ENCODE peak calls at places on chromosomes 2 and 18, in five cellular contexts. N is Right ventricle myocardium inferior; E is body of pancreas; V is breast epithelium; P is stimulated activated CD4-positive, alpha-beta T cell treated with anti-CD3 and anti-CD28 coated beads, Interleukin-2, amount 100 ng/mL, for 48 hours. U is an unnamed sample.

GRCh38 chr2:38601463-38602135 is 1.1 kb downstream of the HNRNPLL start:
- DNase-seq in N (no peak), E (no peak), V (no peak), P (no peak), U (peak)

GRCh38 chr18:68699043-68699442 is 15.9 kb downstream of the TMX3 start:
- DNase-seq in N (no peak), E (no peak), V (no peak), P (no peak), U (no peak)

GRCh38 chr2:106115250-106115649 is 78.9 kb downstream of the UXS1 start:
- DNase-seq in N (no peak), E (no peak), V (no peak), P (no peak), U (no peak)

GRCh38 chr2:96964221-96964905 is 22.0 kb downstream of the FAM178B start:
- DNase-seq in N (no peak), E (no peak), V (no peak), P (no peak), U (no peak)

GRCh38 chr2:73418343-73418742 is 32.7 kb downstream of the ALMS1 start:
- DNase-seq in N (peak), E (peak), V (no peak), P (no peak), U (no peak)

GRCh38 chr2:98915751-98916358 is 20.2 kb downstream of the CRACDL start:
- DNase-seq in N (no peak), E (no peak), V (no peak), P (no peak), U (no peak)

GRCh38 chr2:232592687-232593407 is 40.6 kb upstream of the EFHD1 start:
- DNase-seq in N (no peak), E (no peak), V (no peak), P (no peak), U (no peak)

GRCh38 chr2:64795024-64795592 is 141.4 kb upstream of the SERTAD2 start:
- DNase-seq in N (no peak), E (no peak), V (no peak), P (no peak), U (no peak)

GRCh38 chr2:145674705-145675104 is 1154.8 kb upstream of the ZEB2 start:
- DNase-seq in N (no peak), E (no peak), V (no peak), P (no peak), U (no peak)

GRCh38 chr2:228105526-228106250 is 75.8 kb downstream of the SPHKAP start:
- DNase-seq in N (no peak), E (no peak), V (no peak), P (no peak), U (no peak)

GRCh38 chr2:63078852-63079606 is 28.4 kb downstream of the OTX1 start:
- DNase-seq in N (no peak), E (no peak), V (no peak), P (no peak), U (peak)

GRCh38 chr2:27920148-27920885 is 29.8 kb downstream of the BABAM2 start:
- DNase-seq in N (no peak), E (no peak), V (no peak), P (no peak), U (no peak)

GRCh38 chr18:60675801-60676200 is 303.2 kb upstream of the MC4R start:
- DNase-seq in N (no peak), E (peak), V (no peak), P (no peak), U (no peak)

GRCh38 chr2:239328306-239329191 is 72.3 kb downstream of the HDAC4 start:
- DNase-seq in N (peak), E (peak), V (no peak), P (no peak), U (no peak)

GRCh38 chr18:2143666-2144065 is 427.6 kb downstream of the METTL4 start:
- DNase-seq in N (no peak), E (no peak), V (no peak), P (no peak), U (no peak)

GRCh38 chr2:49110571-49111315 is 43.6 kb downstream of the FSHR start:
- DNase-seq in N (no peak), E (no peak), V (no peak), P (no peak), U (no peak)

GRCh38 chr18:45218436-45218835 is 396.8 kb upstream of the SLC14A2 start:
- DNase-seq in N (no peak), E (no peak), V (no peak), P (no peak), U (no peak)

GRCh38 chr2:71742953-71743601 is 289.7 kb downstream of the DYSF start:
- DNase-seq in N (peak), E (peak), V (no peak), P (no peak), U (no peak)

GRCh38 chr2:75640621-75641121 is 5.9 kb upstream of the MRPL19 start:
- DNase-seq in N (peak), E (peak), V (peak), P (peak), U (peak)

GRCh38 chr2:164839914-164840457 is 1.6 kb downstream of the COBLL1 start:
- DNase-seq in N (no peak), E (peak), V (no peak), P (no peak), U (no peak)

GRCh38 chr18:59008302-59008974 is 131.2 kb upstream of the SEC11C start:
- DNase-seq in N (no peak), E (no peak), V (no peak), P (no peak), U (no peak)

GRCh38 chr2:148645925-148646559 is 1.5 kb downstream of the EPC2 start:
- DNase-seq in N (no peak), E (peak), V (no peak), P (peak), U (peak)

GRCh38 chr2:218896501-218897393 is 16.1 kb downstream of the WNT10A start:
- DNase-seq in N (no peak), E (no peak), V (no peak), P (peak), U (peak)

GRCh38 chr18:9751371-9752031 is 43.4 kb downstream of the RAB31 start:
- DNase-seq in N (no peak), E (no peak), V (no peak), P (no peak), U (no peak)

GRCh38 chr2:216648105-216648504 is 14.9 kb downstream of the IGFBP2 start:
- DNase-seq in N (no peak), E (no peak), V (no peak), P (no peak), U (no peak)

GRCh38 chr2:26541401-26542193 is 63.7 kb upstream of the OTOF start:
- DNase-seq in N (no peak), E (no peak), V (no peak), P (no peak), U (no peak)

GRCh38 chr2:42903821-42904575 is 111.6 kb upstream of the HAAO start:
- DNase-seq in N (peak), E (no peak), V (no peak), P (no peak), U (no peak)

GRCh38 chr2:36780231-36780808 is 83.8 kb downstream of the VIT start:
- DNase-seq in N (no peak), E (no peak), V (no peak), P (no peak), U (no peak)

GRCh38 chr2:109382946-109383345 is 230.8 kb downstream of the SEPTIN10 start:
- DNase-seq in N (peak), E (peak), V (peak), P (no peak), U (no peak)

GRCh38 chr2:219495531-219496122 is 3.1 kb upstream of the GMPPA start:
- DNase-seq in N (no peak), E (peak), V (no peak), P (peak), U (peak)

GRCh38 chr2:106537047-106537446 is 49.9 kb downstream of the CD8B2 start:
- DNase-seq in N (no peak), E (no peak), V (no peak), P (no peak), U (no peak)

GRCh38 chr2:48107326-48107925 is 201.1 kb upstream of the FBXO11 start:
- DNase-seq in N (no peak), E (no peak), V (no peak), P (no peak), U (no peak)

GRCh38 chr2:180003566-180003965 is 3.5 kb downstream of the CWC22 start:
- DNase-seq in N (no peak), E (no peak), V (no peak), P (no peak), U (no peak)